ENCODE peak calls at places on chromosomes 11 and 22, in nine cellular contexts. Z is GM20000, B is uterus, N is mammary epithelial cell, H is Peyer's patch, E is lower leg skin, I is cardiac muscle cell, A is neural progenitor cell, M is AG04450. L is an unnamed sample.

GRCh38 chr11:2015044-2015443 is 17.4 kb upstream of the H19 start:
- DNase-seq in E (no peak), Z (no peak), B (no peak), N (no peak), M (no peak), H (no peak), A (no peak), I (no peak), L (no peak)

GRCh38 chr11:2781413-2782274 is 81.8 kb upstream of the KCNQ1OT1 start:
- DNase-seq in M (no peak), E (peak; percentile 83), N (no peak), H (peak; percentile 10), Z (no peak), A (no peak), I (no peak), B (peak; percentile 13), L (peak; percentile 17)

GRCh38 chr11:108853864-108854263 is 189.0 kb downstream of the DDX10 start:
- DNase-seq in H (no peak), Z (peak; percentile 16), M (no peak), A (peak; percentile 69), N (no peak), E (no peak), I (peak; percentile 31), B (no peak), L (no peak)

GRCh38 chr11:113278925-113279324 is 35.5 kb upstream of the TTC12 start:
- DNase-seq in A (no peak), E (peak; percentile 31), H (no peak), B (no peak), N (no peak), I (no peak), Z (no peak), M (no peak), L (no peak)

GRCh38 chr11:122235615-122236014 is 119.6 kb upstream of the BLID start:
- DNase-seq in N (peak; percentile 13), E (no peak), A (no peak), H (no peak), Z (no peak), M (peak; percentile 94), I (peak; percentile 12), B (peak; percentile 22), L (no peak)

GRCh38 chr22:21841422-21841821 is 26.0 kb downstream of the MAPK1 start:
- DNase-seq in B (no peak), E (no peak), N (no peak), H (no peak), I (no peak), A (no peak), M (no peak), Z (no peak), L (no peak)

GRCh38 chr11:978073-978720 is 52.5 kb downstream of the AP2A2 start:
- DNase-seq in A (no peak), I (no peak), Z (no peak), E (no peak), H (no peak), B (no peak), N (no peak), M (no peak), L (no peak)

GRCh38 chr22:50200333-50201190 is at the start of gene SELENOO:
- DNase-seq in N (peak; percentile 85), M (peak; percentile 42), I (peak; percentile 92), H (peak; percentile 92), Z (peak; percentile 100), B (peak; percentile 90), E (peak; percentile 98), A (peak; percentile 94), L (peak; percentile 86)

GRCh38 chr11:111327908-111328624 is 29.7 kb downstream of the POU2AF3 start:
- DNase-seq in M (no peak), Z (no peak), B (no peak), E (no peak), H (no peak), I (peak; percentile 50), A (no peak), N (no peak), L (no peak)

GRCh38 chr22:22849640-22850610 is 37.7 kb upstream of the IGLL5 start:
- DNase-seq in I (no peak), E (no peak), H (no peak), N (no peak), Z (no peak), A (no peak), M (no peak), B (no peak), L (no peak)

GRCh38 chr22:30044369-30044768 is 35.9 kb upstream of the HORMAD2 start:
- DNase-seq in A (no peak), M (peak; percentile 78), I (no peak), B (no peak), Z (no peak), E (peak; percentile 86), H (no peak), N (peak; percentile 92), L (no peak)

GRCh38 chr11:8826145-8826786 is 84.7 kb upstream of the AKIP1 start:
- DNase-seq in B (no peak), E (peak; percentile 2), A (peak; percentile 80), Z (no peak), I (no peak), N (no peak), M (peak; percentile 75), H (no peak), L (no peak)

GRCh38 chr22:28014141-28015055 is 95.3 kb upstream of the PITPNB start:
- DNase-seq in I (no peak), M (no peak), A (peak; percentile 83), N (no peak), E (peak; percentile 85), H (no peak), B (no peak), Z (no peak), L (no peak)

GRCh38 chr22:31973739-31974138 is 29.4 kb downstream of the YWHAH start:
- DNase-seq in M (no peak), N (no peak), A (no peak), I (no peak), E (no peak), Z (no peak), H (no peak), B (no peak), L (no peak)

GRCh38 chr11:133311230-133311629 is 221.1 kb downstream of the OPCML start:
- DNase-seq in A (no peak), M (no peak), N (no peak), H (no peak), E (no peak), B (no peak), Z (no peak), I (no peak), L (no peak)

GRCh38 chr11:69013009-69013951 is at the start of gene MRGPRF:
- DNase-seq in H (peak; percentile 45), M (peak; percentile 84), B (peak; percentile 99), I (no peak), A (peak; percentile 70), Z (peak; percentile 33), E (peak; percentile 98), N (no peak), L (no peak)

GRCh38 chr11:131656179-131656838 is 285.9 kb downstream of the NTM start:
- DNase-seq in E (no peak), Z (no peak), I (no peak), A (no peak), M (no peak), N (no peak), B (no peak), H (no peak), L (no peak)
- TF ChIP-seq CTCF in E (no peak), Z (no peak), I (no peak), A (no peak), M (no peak), N (no peak), B (no peak), H (no peak), L (no peak)

DNA sequence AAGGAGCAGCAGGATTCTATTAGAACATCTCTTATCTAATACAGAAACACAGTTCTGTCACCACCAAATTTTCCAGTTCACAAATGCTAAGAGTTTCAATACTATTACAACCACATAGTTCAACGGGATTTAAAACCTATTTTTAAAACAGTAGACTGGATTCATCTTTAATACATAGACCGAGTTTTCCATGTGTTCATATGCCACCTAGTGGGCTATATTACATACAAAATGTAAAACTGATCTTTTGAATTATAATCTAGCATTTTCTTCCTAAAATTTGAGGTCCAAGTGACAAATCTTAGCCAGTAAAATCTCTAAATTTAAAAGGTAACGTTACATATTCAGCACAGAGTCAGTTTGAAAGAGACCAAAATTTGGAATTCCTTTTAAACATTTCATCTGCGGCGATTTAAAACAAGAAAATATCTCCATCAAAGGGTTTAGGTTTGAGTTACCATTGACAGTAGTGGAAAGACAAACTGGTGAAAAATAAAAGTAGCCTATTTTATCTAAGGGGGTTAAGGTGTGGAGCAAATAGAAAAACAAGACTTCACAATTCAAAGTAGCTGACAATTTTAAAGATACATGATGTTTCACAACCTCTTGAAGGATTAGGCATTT is 269.3 kb upstream of the MPPED2 start:
- DNase-seq in Z (no peak), M (no peak), E (no peak), I (peak; percentile 52), A (no peak), H (no peak), B (no peak), N (no peak), L (no peak)
- TF ChIP-seq CTCF in Z (no peak), M (peak; percentile 17), E (no peak), I (no peak), A (peak; percentile 44), H (no peak), B (peak; percentile 44), N (no peak), L (peak; percentile 60)

GRCh38 chr11:105401269-105401809 is 208.5 kb upstream of the GRIA4 start:
- DNase-seq in H (no peak), I (no peak), A (no peak), B (no peak), M (no peak), E (no peak), Z (no peak), N (no peak), L (no peak)

GRCh38 chr11:105398636-105399035 is 211.2 kb upstream of the GRIA4 start:
- DNase-seq in I (no peak), Z (no peak), E (no peak), A (no peak), H (no peak), N (no peak), B (no peak), M (no peak), L (no peak)

DNA sequence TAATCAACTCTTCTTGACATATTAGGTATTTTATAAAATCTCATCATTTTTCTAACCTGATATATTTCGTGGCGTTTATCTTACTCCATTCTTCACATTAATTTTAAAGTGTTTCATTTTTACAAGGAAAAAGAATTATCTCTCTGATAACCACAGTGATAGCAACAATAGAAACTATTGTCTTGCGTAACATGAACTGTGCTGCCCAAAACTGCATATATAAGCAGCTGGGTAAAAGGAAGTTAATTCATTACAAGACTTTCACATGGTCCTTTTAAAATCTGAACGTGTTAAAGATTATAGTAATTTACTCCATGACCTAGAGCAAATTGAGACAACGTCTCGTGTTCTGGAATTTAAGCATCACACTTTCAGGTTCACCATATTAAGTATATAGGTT is 210.4 kb upstream of the GRIA4 start:
- DNase-seq in M (no peak), I (no peak), B (no peak), A (no peak), E (no peak), N (no peak), Z (no peak), H (no peak), L (no peak)
- TF ChIP-seq CTCF in M (no peak), I (no peak), B (no peak), A (no peak), E (no peak), N (no peak), Z (no peak), H (no peak), L (no peak)

GRCh38 chr11:5713695-5714094 is 22.6 kb upstream of the OR56B1 start:
- DNase-seq in Z (no peak), H (no peak), E (no peak), A (no peak), B (no peak), I (peak; percentile 45), M (no peak), N (no peak), L (no peak)

GRCh38 chr11:5712507-5712906 is 22.9 kb downstream of the TRIM22 start:
- DNase-seq in E (no peak), B (no peak), M (no peak), Z (peak; percentile 10), I (no peak), A (no peak), H (no peak), N (no peak), L (no peak)
- TF ChIP-seq CTCF in E (no peak), B (peak; percentile 25), M (peak; percentile 52), Z (no peak), I (peak; percentile 30), A (peak; percentile 42), H (peak; percentile 25), N (peak; percentile 58), L (peak; percentile 53)

L was measured in progenitor cell of endocrine pancreas.